ENCODE peak calls at places on chromosome 9, in six cellular contexts. G, R, X, K, M and J are unnamed samples.

GRCh38 chr9:69645488-69645887 is 26.7 kb downstream of the APBA1 start:
- DNase-seq in G (no peak), R (peak), X (no peak), K (no peak), M (no peak), J (peak)

GRCh38 chr9:4662989-4663792 is 1.1 kb downstream of the PLPP6 start:
- DNase-seq in G (no peak), R (no peak), X (no peak), K (no peak), M (no peak), J (no peak)

GRCh38 chr9:107819772-107820171 is 330.2 kb upstream of the KLF4 start:
- DNase-seq in G (peak), R (peak), X (no peak), K (no peak), M (no peak), J (peak)

GRCh38 chr9:33447404-33448158 is at the start of gene AQP3:
- DNase-seq in G (no peak), R (peak), X (peak), K (peak), M (peak), J (peak)

GRCh38 chr9:974993-975739 is 1.3 kb upstream of the DMRT3 start:
- DNase-seq in G (no peak), R (no peak), X (no peak), K (no peak), M (no peak), J (no peak)

GRCh38 chr9:1231998-1232919 is 182.1 kb downstream of the DMRT2 start:
- DNase-seq in G (no peak), R (no peak), X (no peak), K (no peak), M (no peak), J (no peak)

GRCh38 chr9:75265525-75265972 is 177.2 kb downstream of the OSTF1 start:
- DNase-seq in G (no peak), R (peak), X (peak), K (no peak), M (peak), J (peak)

GRCh38 chr9:132406554-132407122 is at the start of gene TTF1:
- DNase-seq in G (peak), R (peak), X (peak), K (peak), M (peak), J (peak)

GRCh38 chr9:27131731-27132130 is 22.7 kb downstream of the TEK start:
- DNase-seq in G (no peak), R (no peak), X (no peak), K (no peak), M (no peak), J (no peak)

GRCh38 chr9:114487607-114488300 is 17.5 kb downstream of the WHRN start:
- DNase-seq in G (no peak), R (peak), X (no peak), K (peak), M (peak), J (peak)

GRCh38 chr9:13064676-13065075 is 214.8 kb downstream of the MPDZ start:
- DNase-seq in G (no peak), R (no peak), X (no peak), K (no peak), M (no peak), J (no peak)

GRCh38 chr9:78130004-78130403 is 98.4 kb upstream of the GNAQ start:
- DNase-seq in G (no peak), R (peak), X (peak), K (no peak), M (no peak), J (peak)

GRCh38 chr9:91084896-91085295 is 276.8 kb downstream of the AUH start:
- DNase-seq in G (no peak), R (no peak), X (no peak), K (no peak), M (no peak), J (no peak)

GRCh38 chr9:112020680-112021596 is 124.3 kb downstream of the UGCG start:
- DNase-seq in G (no peak), R (no peak), X (no peak), K (no peak), M (no peak), J (no peak)

GRCh38 chr9:113868501-113868900 is 7.6 kb upstream of the ZNF618 start:
- DNase-seq in G (no peak), R (no peak), X (no peak), K (no peak), M (no peak), J (no peak)

GRCh38 chr9:127163409-127163808 is 41.0 kb upstream of the ANGPTL2 start:
- DNase-seq in G (peak), R (no peak), X (no peak), K (no peak), M (no peak), J (no peak)

GRCh38 chr9:137373611-137373980 is 49.4 kb downstream of the EXD3 start:
- DNase-seq in G (no peak), R (no peak), X (no peak), K (no peak), M (no peak), J (no peak)

GRCh38 chr9:125089331-125089730 is 54.0 kb downstream of the SCAI start:
- DNase-seq in G (no peak), R (no peak), X (no peak), K (no peak), M (no peak), J (no peak)

GRCh38 chr9:134369416-134370212 is 43.4 kb downstream of the RXRA start:
- DNase-seq in G (no peak), R (no peak), X (no peak), K (no peak), M (no peak), J (no peak)

GRCh38 chr9:124852829-124853531 is at the start of gene WDR38:
- DNase-seq in G (peak), R (peak), X (peak), K (peak), M (peak), J (peak)

GRCh38 chr9:3243676-3244075 is 282.1 kb downstream of the RFX3 start:
- DNase-seq in G (no peak), R (no peak), X (no peak), K (no peak), M (no peak), J (no peak)

GRCh38 chr9:2740616-2741015 is 23.3 kb downstream of the KCNV2 start:
- DNase-seq in G (no peak), R (no peak), X (no peak), K (no peak), M (no peak), J (no peak)

GRCh38 chr9:133340256-133340655 is 4.3 kb upstream of the SURF6 start:
- DNase-seq in G (no peak), R (no peak), X (no peak), K (no peak), M (no peak), J (no peak)

GRCh38 chr9:93955356-93956182 is 414 bp upstream of the BARX1 start:
- DNase-seq in G (no peak), R (peak), X (no peak), K (peak), M (peak), J (peak)

GRCh38 chr9:35195683-35196082 is 33.9 kb downstream of the UNC13B start:
- DNase-seq in G (no peak), R (no peak), X (no peak), K (no peak), M (no peak), J (no peak)

GRCh38 chr9:94802795-94803194 is 76.3 kb downstream of the AOPEP start:
- DNase-seq in G (no peak), R (no peak), X (no peak), K (no peak), M (peak), J (no peak)

GRCh38 chr9:79559501-79560181 is 12.1 kb upstream of the TLE4 start:
- DNase-seq in G (no peak), R (peak), X (no peak), K (no peak), M (no peak), J (no peak)

GRCh38 chr9:677461-678097 is 163.9 kb upstream of the DMRT1 start:
- DNase-seq in G (no peak), R (peak), X (no peak), K (no peak), M (no peak), J (no peak)

GRCh38 chr9:136484153-136485048 is 1.6 kb upstream of the SEC16A start:
- DNase-seq in G (no peak), R (peak), X (no peak), K (no peak), M (peak), J (no peak)

GRCh38 chr9:126290871-126291270 is 35.8 kb upstream of the MVB12B start:
- DNase-seq in G (no peak), R (no peak), X (no peak), K (no peak), M (no peak), J (no peak)

GRCh38 chr9:129111762-129112151 is 542 bp downstream of the PTPA start:
- DNase-seq in G (no peak), R (peak), X (peak), K (no peak), M (peak), J (peak)

GRCh38 chr9:128554155-128554862 is 1.9 kb downstream of the SPTAN1 start:
- DNase-seq in G (no peak), R (no peak), X (peak), K (no peak), M (peak), J (peak)

GRCh38 chr9:70668751-70669150 is 254.3 kb upstream of the KLF9 start:
- DNase-seq in G (no peak), R (no peak), X (no peak), K (no peak), M (no peak), J (no peak)

GRCh38 chr9:3342159-3342777 is 183.5 kb downstream of the RFX3 start:
- DNase-seq in G (no peak), R (no peak), X (no peak), K (no peak), M (no peak), J (no peak)

GRCh38 chr9:71681708-71682268 is 86.5 kb downstream of the CEMIP2 start:
- DNase-seq in G (no peak), R (peak), X (no peak), K (no peak), M (no peak), J (no peak)

GRCh38 chr9:3931996-3932906 is 367.6 kb downstream of the GLIS3 start:
- DNase-seq in G (no peak), R (no peak), X (no peak), K (no peak), M (no peak), J (no peak)

GRCh38 chr9:2557693-2558092 is 63.9 kb upstream of the VLDLR start:
- DNase-seq in G (no peak), R (no peak), X (no peak), K (no peak), M (no peak), J (no peak)

GRCh38 chr9:80964374-80964773 is 725.0 kb downstream of the TLE1 start:
- DNase-seq in G (no peak), R (peak), X (no peak), K (no peak), M (no peak), J (no peak)

GRCh38 chr9:16335788-16336580 is 534.5 kb downstream of the BNC2 start:
- DNase-seq in G (no peak), R (no peak), X (peak), K (no peak), M (no peak), J (no peak)